ENCODE peak calls at places on chromosome 15, in four cellular contexts. T is neural crest cell, O is fibroblast of the aortic adventitia, E is AG04450. C is an unnamed sample.

GRCh38 chr15:83655237-83655616 is 1.3 kb downstream of the ADAMTSL3 start:
- DNase-seq in O (no peak), T (no peak), E (no peak), C (no peak)

GRCh38 chr15:73485372-73485771 is 42.4 kb downstream of the REC114 start:
- DNase-seq in O (no peak), T (no peak), E (no peak), C (no peak)

GRCh38 chr15:62020576-62021160 is 39.6 kb downstream of the VPS13C start:
- DNase-seq in O (no peak), E (no peak), T (no peak), C (no peak)

GRCh38 chr15:91431041-91431715 is 331.1 kb downstream of the SV2B start:
- DNase-seq in E (no peak), T (no peak), O (no peak), C (no peak)

GRCh38 chr15:68553994-68554715 is 24.6 kb upstream of the CORO2B start:
- DNase-seq in T (peak), O (peak), E (peak), C (peak)

GRCh38 chr15:89372069-89373033 is 37.7 kb upstream of the POLG start:
- DNase-seq in O (no peak), T (no peak), E (no peak), C (no peak)

GRCh38 chr15:73752817-73753214 is 335 bp downstream of the INSYN1 start:
- DNase-seq in E (no peak), T (peak), O (no peak), C (no peak)

GRCh38 chr15:80747317-80748053 is 31.7 kb upstream of the CEMIP start:
- DNase-seq in O (no peak), T (peak), E (no peak), C (no peak)

GRCh38 chr15:68113273-68113672 is 59.2 kb downstream of the PIAS1 start:
- DNase-seq in T (no peak), O (peak), E (no peak), C (no peak)

GRCh38 chr15:77762747-77763146 is 130.0 kb upstream of the LINGO1 start:
- DNase-seq in O (no peak), E (no peak), T (no peak), C (no peak)

GRCh38 chr15:77395013-77395774 is 24.7 kb downstream of the PEAK1 start:
- DNase-seq in E (no peak), O (no peak), T (no peak), C (no peak)

GRCh38 chr15:75327005-75327404 is 8.9 kb upstream of the COMMD4 start:
- DNase-seq in T (no peak), O (no peak), E (no peak), C (no peak)

GRCh38 chr15:56817266-56817665 is 84.0 kb upstream of the ZNF280D start:
- DNase-seq in T (no peak), O (peak), E (no peak), C (no peak)

GRCh38 chr15:84023636-84024035 is 211.9 kb upstream of the GOLGA6L4 start:
- DNase-seq in E (peak), T (peak), O (peak), C (no peak)

GRCh38 chr15:64773606-64774555 is 1.5 kb downstream of the RBPMS2 start:
- DNase-seq in O (no peak), T (peak), E (no peak), C (no peak)

GRCh38 chr15:58608711-58609110 is 140.8 kb downstream of the ADAM10 start:
- DNase-seq in T (no peak), E (no peak), O (no peak), C (no peak)

GRCh38 chr15:48273047-48273446 is 58.2 kb upstream of the DUT start:
- DNase-seq in O (no peak), E (no peak), T (no peak), C (no peak)

GRCh38 chr15:82138306-82138705 is 92.5 kb upstream of the MEX3B start:
- DNase-seq in T (no peak), O (no peak), E (no peak), C (no peak)

GRCh38 chr15:60916674-60917468 is 312.2 kb downstream of the RORA start:
- DNase-seq in E (peak), T (peak), O (peak), C (no peak)

GRCh38 chr15:47685141-47685870 is 32.0 kb upstream of the SEMA6D start:
- DNase-seq in E (no peak), O (peak), T (no peak), C (no peak)

GRCh38 chr15:64096486-64097431 is 977 bp downstream of the SNX1 start:
- DNase-seq in E (no peak), O (peak), T (no peak), C (no peak)

GRCh38 chr15:88196961-88197360 is 59.6 kb downstream of the NTRK3 start:
- DNase-seq in E (no peak), O (no peak), T (no peak), C (no peak)

GRCh38 chr15:40103864-40104271 is 4.8 kb downstream of the BMF start:
- DNase-seq in T (no peak), E (no peak), O (peak), C (no peak)

GRCh38 chr15:74293021-74293810 is 57.1 kb downstream of the CCDC33 start:
- DNase-seq in E (no peak), T (no peak), O (no peak), C (no peak)

GRCh38 chr15:43828061-43828657 is 1.4 kb downstream of the WDR76 start:
- DNase-seq in O (peak), T (no peak), E (no peak), C (no peak)

GRCh38 chr15:76433798-76434400 is 97.3 kb downstream of the ISL2 start:
- DNase-seq in E (no peak), T (no peak), O (peak), C (no peak)

GRCh38 chr15:73165844-73166243 is 113.6 kb downstream of the NEO1 start:
- DNase-seq in O (no peak), E (no peak), T (no peak), C (no peak)

GRCh38 chr15:41827290-41827879 is 507 bp upstream of the JMJD7 start:
- DNase-seq in E (no peak), O (no peak), T (no peak), C (no peak)

GRCh38 chr15:61659571-61660190 is 400.6 kb downstream of the VPS13C start:
- DNase-seq in E (no peak), O (no peak), T (no peak), C (no peak)

GRCh38 chr15:79610021-79610420 is 177.9 kb downstream of the MINAR1 start:
- DNase-seq in E (no peak), O (no peak), T (no peak), C (no peak)

GRCh38 chr15:56871867-56872266 is 46.6 kb upstream of the TCF12 start:
- DNase-seq in E (no peak), T (no peak), O (peak), C (no peak)

GRCh38 chr15:20357139-20358065 is 184.2 kb downstream of the GOLGA6L6 start:
- DNase-seq in O (no peak), E (no peak), T (no peak), C (peak)

GRCh38 chr15:65638681-65639089 is 16.9 kb downstream of the SLC24A1 start:
- DNase-seq in E (peak), T (peak), O (peak), C (no peak)

GRCh38 chr15:35654334-35654733 is 108.4 kb upstream of the DPH6 start:
- DNase-seq in T (no peak), E (no peak), O (no peak), C (no peak)

GRCh38 chr15:54810496-54810895 is 386.2 kb downstream of the RSL24D1 start:
- DNase-seq in T (no peak), O (no peak), E (no peak), C (no peak)

GRCh38 chr15:66786222-66786621 is 84.2 kb downstream of the SMAD6 start:
- DNase-seq in O (no peak), T (no peak), E (no peak), C (no peak)

GRCh38 chr15:33131880-33132279 is 62.6 kb downstream of the FMN1 start:
- DNase-seq in E (no peak), O (peak), T (no peak), C (no peak)

GRCh38 chr15:74176262-74177208 is 3.0 kb downstream of the ISLR start:
- DNase-seq in E (no peak), O (no peak), T (no peak), C (peak)

GRCh38 chr15:98943609-98944111 is 63.9 kb downstream of the PGPEP1L start:
- DNase-seq in O (peak), T (no peak), E (no peak), C (no peak)

DNA sequence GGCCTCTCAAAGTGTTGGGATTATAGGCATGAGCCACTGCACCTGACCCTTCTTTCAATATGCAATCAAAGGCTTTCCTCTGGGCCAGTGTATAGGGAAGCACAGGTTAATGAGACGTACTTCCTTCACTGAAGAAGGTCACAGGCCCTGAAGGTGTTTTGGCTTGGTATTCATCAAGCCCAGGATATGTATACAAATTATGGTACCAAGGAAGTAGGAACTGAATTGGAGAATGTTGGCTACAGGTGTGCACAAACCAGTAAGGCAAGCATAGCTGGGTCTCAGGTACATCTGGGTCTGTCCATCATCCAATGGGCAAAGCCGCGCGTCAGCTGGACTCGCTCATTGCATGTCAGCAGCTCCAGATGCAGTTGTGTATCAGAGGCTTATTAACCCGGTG is 237.9 kb downstream of the ADAMTS17 start:
- DNase-seq in O (no peak), E (no peak), T (no peak), C (no peak)
- TF ChIP-seq CTCF in O (no peak), E (no peak), T (no peak), C (no peak)

GRCh38 chr15:45355860-45356259 is 22.5 kb downstream of the GATM start:
- DNase-seq in T (no peak), O (no peak), E (no peak), C (no peak)

GRCh38 chr15:45351229-45351628 is 27.1 kb downstream of the GATM start:
- DNase-seq in T (no peak), O (no peak), E (no peak), C (no peak)

GRCh38 chr15:45349671-45350070 is 28.7 kb downstream of the GATM start:
- DNase-seq in E (no peak), T (no peak), O (no peak), C (no peak)

DNA sequence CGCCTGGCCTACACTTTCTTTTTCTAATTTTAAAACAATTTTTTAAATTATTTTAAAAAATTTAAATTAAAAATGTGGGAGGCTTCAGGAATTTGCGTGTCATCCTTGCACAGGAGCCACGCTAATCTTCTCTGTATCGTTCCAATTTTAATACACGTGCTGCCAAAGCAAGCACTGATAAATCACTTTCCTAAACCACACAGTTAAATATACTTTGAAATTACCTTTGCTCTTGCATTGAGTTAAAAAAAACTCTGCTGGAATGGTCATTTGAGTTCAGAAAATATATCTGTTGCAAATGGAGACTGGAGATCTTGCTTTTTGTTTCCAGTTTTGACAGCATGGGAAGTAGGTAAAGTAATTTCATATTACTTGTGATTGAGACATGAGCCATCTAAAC is 23.6 kb downstream of the GATM start:
- DNase-seq in O (no peak), T (no peak), E (no peak), C (no peak)
- TF ChIP-seq CTCF in O (no peak), T (no peak), E (no peak), C (no peak)

GRCh38 chr15:38549222-38549621 is 15.4 kb downstream of the RASGRP1 start:
- DNase-seq in T (no peak), E (no peak), O (no peak), C (no peak)

GRCh38 chr15:38540516-38540915 is 24.1 kb downstream of the RASGRP1 start:
- DNase-seq in T (no peak), E (no peak), O (no peak), C (no peak)

GRCh38 chr15:38547255-38547997 is 17.2 kb downstream of the RASGRP1 start:
- DNase-seq in T (no peak), E (no peak), O (peak), C (no peak)

GRCh38 chr15:38541046-38541445 is 23.6 kb downstream of the RASGRP1 start:
- DNase-seq in E (no peak), O (no peak), T (no peak), C (no peak)

GRCh38 chr15:38545179-38545578 is 19.4 kb downstream of the RASGRP1 start:
- DNase-seq in T (no peak), O (peak), E (no peak), C (no peak)
- TF ChIP-seq CTCF in T (no peak), O (no peak), E (no peak), C (peak)

GRCh38 chr15:28983432-28984311 is 97.9 kb downstream of the APBA2 start:
- DNase-seq in O (no peak), T (no peak), E (no peak), C (no peak)
- TF ChIP-seq CTCF in O (no peak), T (no peak), E (no peak), C (no peak)

DNA sequence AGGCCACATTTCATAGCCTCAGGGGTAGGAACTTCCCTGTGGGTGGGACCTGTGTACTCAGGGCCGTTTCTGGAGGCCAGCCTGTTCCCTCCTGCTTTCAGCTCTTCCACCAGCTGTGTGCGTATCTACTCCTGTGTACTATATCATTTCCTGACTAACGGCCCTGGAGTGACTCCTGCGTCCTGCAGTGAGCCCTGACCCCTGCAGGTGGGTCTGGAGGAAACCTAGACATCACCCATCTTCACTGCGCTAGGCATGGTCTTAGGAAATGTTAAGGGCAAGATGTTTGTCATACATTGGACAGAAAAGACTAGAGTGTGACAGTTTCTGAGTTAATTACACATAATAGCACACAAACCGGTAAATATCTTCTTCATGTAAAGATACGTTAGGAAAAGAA is 297.3 kb downstream of the GABRB3 start:
- DNase-seq in O (no peak), T (no peak), E (no peak), C (no peak)
- TF ChIP-seq CTCF in O (no peak), T (no peak), E (no peak), C (no peak)

C was measured in chondrocyte.